ENCODE peak calls at places on chromosomes 1 and 21, in ten cellular contexts. L is Caki2; A is sciatic nerve; T is AG04450; O is immature natural killer cell; H is NCI-H2107; B is CD8-positive, alpha-beta memory T cell; R is HuH-7.5; I is left cardiac atrium; E is adipocyte. U is an unnamed sample.

GRCh38 chr1:98030976-98031375 is 110.1 kb upstream of the DPYD start:
- DNase-seq in H (no peak), O (no peak), L (no peak), A (no peak), T (no peak), I (no peak), R (no peak), B (no peak), E (no peak), U (no peak)

GRCh38 chr1:33517596-33518250 is 45.3 kb downstream of the ZSCAN20 start:
- DNase-seq in A (no peak), H (no peak), T (peak), O (no peak), R (no peak), E (peak), B (no peak), L (no peak), I (no peak), U (no peak)

GRCh38 chr1:184222561-184223157 is 164.2 kb upstream of the C1orf21 start:
- DNase-seq in L (peak), B (peak), E (peak), O (peak), A (peak), T (no peak), R (peak), I (peak), H (peak), U (peak)

GRCh38 chr1:180863158-180863775 is 49.4 kb upstream of the KIAA1614 start:
- DNase-seq in B (no peak), I (no peak), A (no peak), H (peak), L (peak), O (peak), E (peak), T (peak), R (no peak), U (peak)

GRCh38 chr1:4962836-4963235 is 308.4 kb downstream of the AJAP1 start:
- DNase-seq in R (no peak), I (no peak), T (no peak), B (no peak), O (no peak), L (peak), E (no peak), H (no peak), A (no peak), U (no peak)

GRCh38 chr1:229675396-229675795 is 49.3 kb downstream of the URB2 start:
- DNase-seq in L (no peak), H (no peak), T (no peak), A (no peak), B (no peak), O (no peak), I (no peak), R (no peak), E (no peak), U (no peak)

GRCh38 chr1:199002670-199003069 is 363.8 kb downstream of the PTPRC start:
- DNase-seq in O (no peak), A (no peak), L (no peak), R (no peak), H (no peak), B (no peak), E (peak), T (no peak), I (no peak), U (no peak)

GRCh38 chr21:42553435-42553834 is 39.8 kb downstream of the SLC37A1 start:
- DNase-seq in B (no peak), T (no peak), I (no peak), E (no peak), O (no peak), R (no peak), L (no peak), A (no peak), H (no peak), U (no peak)

GRCh38 chr1:2038229-2038628 is 12.0 kb upstream of the PRKCZ start:
- DNase-seq in A (no peak), E (no peak), O (no peak), H (no peak), B (no peak), I (no peak), T (no peak), R (no peak), L (no peak), U (no peak)

GRCh38 chr1:27306892-27307850 is 14.8 kb upstream of the TMEM222 start:
- DNase-seq in I (no peak), A (no peak), T (no peak), O (no peak), B (no peak), E (no peak), H (peak), L (no peak), R (no peak), U (peak)

GRCh38 chr21:46126321-46127238 is 28.7 kb downstream of the COL6A2 start:
- DNase-seq in O (no peak), B (peak), H (no peak), L (no peak), A (peak), E (no peak), T (no peak), R (no peak), I (peak), U (no peak)

GRCh38 chr1:51973587-51974474 is 16.7 kb downstream of the RAB3B start:
- DNase-seq in L (peak), I (no peak), A (no peak), B (no peak), E (peak), R (no peak), T (no peak), H (peak), O (no peak), U (no peak)

GRCh38 chr1:27521336-27522147 is 31.6 kb upstream of the WASF2 start:
- DNase-seq in T (no peak), R (no peak), B (peak), I (peak), A (no peak), O (peak), H (no peak), E (no peak), L (no peak), U (no peak)

GRCh38 chr1:240027059-240027462 is 64.6 kb upstream of the FMN2 start:
- DNase-seq in B (no peak), T (no peak), R (peak), E (peak), A (peak), H (peak), I (peak), L (peak), O (no peak), U (peak)

GRCh38 chr1:2948751-2949680 is 72.3 kb upstream of the ACTRT2 start:
- DNase-seq in O (no peak), E (no peak), H (no peak), L (no peak), I (no peak), R (no peak), A (no peak), B (no peak), T (no peak), U (no peak)

GRCh38 chr1:115969509-115969908 is 6.8 kb upstream of the SLC22A15 start:
- DNase-seq in B (no peak), O (no peak), A (no peak), R (no peak), E (no peak), L (no peak), I (no peak), T (no peak), H (no peak), U (peak)

GRCh38 chr1:199279872-199280649 is 641.2 kb downstream of the PTPRC start:
- DNase-seq in A (no peak), B (no peak), L (no peak), O (no peak), T (no peak), R (no peak), H (no peak), I (no peak), E (peak), U (no peak)

GRCh38 chr1:38489844-38490270 is 369.7 kb downstream of the RRAGC start:
- DNase-seq in T (no peak), H (no peak), E (no peak), O (peak), A (no peak), R (peak), B (peak), I (no peak), L (no peak), U (peak)

GRCh38 chr21:46572850-46573249 is 32.0 kb downstream of the S100B start:
- DNase-seq in B (no peak), O (no peak), L (no peak), R (no peak), A (no peak), I (no peak), T (no peak), H (no peak), E (no peak), U (no peak)

GRCh38 chr1:179814513-179814838 is 63.1 kb downstream of the TOR1AIP2 start:
- DNase-seq in T (peak), O (no peak), I (peak), H (no peak), B (no peak), A (no peak), E (no peak), R (peak), L (no peak), U (no peak)

GRCh38 chr1:8122477-8123407 is 96.6 kb upstream of the ERRFI1 start:
- DNase-seq in A (no peak), E (no peak), T (no peak), I (no peak), B (no peak), L (peak), H (no peak), R (no peak), O (no peak), U (peak)

GRCh38 chr1:157937743-157938142 is 55.7 kb upstream of the KIRREL1 start:
- DNase-seq in T (no peak), H (no peak), L (no peak), B (no peak), R (no peak), O (no peak), I (no peak), E (no peak), A (no peak), U (no peak)

GRCh38 chr1:94925561-94926364 is 1.1 kb downstream of the CNN3 start:
- DNase-seq in T (peak), B (no peak), R (peak), H (peak), E (peak), A (peak), I (peak), L (peak), O (no peak), U (peak)

GRCh38 chr1:234609528-234610042 is 393 bp downstream of the IRF2BP2 start:
- DNase-seq in R (no peak), L (no peak), H (no peak), A (no peak), E (peak), O (no peak), B (no peak), I (no peak), T (no peak), U (no peak)

GRCh38 chr1:68321084-68321685 is 88.9 kb upstream of the WLS start:
- DNase-seq in A (peak), I (peak), L (peak), R (peak), O (no peak), T (no peak), E (peak), B (no peak), H (no peak), U (peak)

U was measured in HT-29.